ENCODE peak calls at places on chromosomes 13 and 19, in eight cellular contexts. One of them, this sample, is unnamed.
A peak's percentile ranks its signal among the peaks of the same experiment; 100 is the strongest.

GRCh38 chr13:21902709-21903098 is 231.8 kb downstream of the FGF9 start:
- DNase-seq in substantia nigra: no peak
- DNase-seq in endodermal cell: no peak
- DNase-seq in H9: no peak
- DNase-seq in stomach: no peak
- DNase-seq in A172: no peak
- DNase-seq in RWPE1: no peak
- DNase-seq in type B pancreatic cell: no peak
- DNase-seq in this sample: no peak

GRCh38 chr13:84994582-84994981 is 804.6 kb downstream of the SLITRK6 start:
- DNase-seq in type B pancreatic cell: no peak
- DNase-seq in substantia nigra: no peak
- DNase-seq in endodermal cell: no peak
- DNase-seq in stomach: no peak
- DNase-seq in A172: no peak
- DNase-seq in H9: no peak
- DNase-seq in RWPE1: no peak
- DNase-seq in this sample: no peak

GRCh38 chr13:37587236-37587635 is 11.3 kb downstream of the POSTN start:
- DNase-seq in A172: no peak
- DNase-seq in stomach: no peak
- DNase-seq in endodermal cell: no peak
- DNase-seq in type B pancreatic cell: no peak
- DNase-seq in substantia nigra: no peak
- DNase-seq in H9: no peak
- DNase-seq in RWPE1: no peak
- DNase-seq in this sample: no peak

GRCh38 chr13:30978981-30979956 is 46.8 kb downstream of the TEX26 start:
- DNase-seq in substantia nigra: peak; percentile 17
- DNase-seq in endodermal cell: peak; percentile 96
- DNase-seq in A172: no peak
- DNase-seq in H9: peak; percentile 92
- DNase-seq in stomach: peak; percentile 30
- DNase-seq in RWPE1: no peak
- DNase-seq in type B pancreatic cell: no peak
- DNase-seq in this sample: no peak

GRCh38 chr13:81133066-81133465 is 792.1 kb upstream of the SPRY2 start:
- DNase-seq in H9: no peak
- DNase-seq in A172: peak; percentile 44
- DNase-seq in RWPE1: peak; percentile 22
- DNase-seq in stomach: no peak
- DNase-seq in endodermal cell: no peak
- DNase-seq in type B pancreatic cell: no peak
- DNase-seq in substantia nigra: no peak
- DNase-seq in this sample: no peak

GRCh38 chr19:41223431-41224234 is 4.6 kb downstream of the AXL start:
- DNase-seq in endodermal cell: peak; percentile 93
- DNase-seq in type B pancreatic cell: no peak
- DNase-seq in substantia nigra: no peak
- DNase-seq in stomach: no peak
- DNase-seq in A172: peak; percentile 98
- DNase-seq in H9: peak; percentile 85
- DNase-seq in RWPE1: peak; percentile 67
- DNase-seq in this sample: peak; percentile 52

GRCh38 chr19:6738726-6739389 is 622 bp upstream of the TRIP10 start:
- DNase-seq in RWPE1: no peak
- DNase-seq in stomach: peak; percentile 32
- DNase-seq in substantia nigra: no peak
- DNase-seq in A172: no peak
- DNase-seq in type B pancreatic cell: no peak
- DNase-seq in endodermal cell: peak; percentile 96
- DNase-seq in H9: no peak
- DNase-seq in this sample: no peak

GRCh38 chr19:52527954-52528326 is 472 bp downstream of the ZNF808 start:
- DNase-seq in H9: peak; percentile 36
- DNase-seq in RWPE1: no peak
- DNase-seq in substantia nigra: no peak
- DNase-seq in stomach: no peak
- DNase-seq in type B pancreatic cell: no peak
- DNase-seq in A172: no peak
- DNase-seq in endodermal cell: peak; percentile 64
- DNase-seq in this sample: no peak

GRCh38 chr13:65401315-65401714 is 1828.8 kb downstream of the PCDH9 start:
- DNase-seq in endodermal cell: no peak
- DNase-seq in RWPE1: no peak
- DNase-seq in A172: no peak
- DNase-seq in stomach: no peak
- DNase-seq in substantia nigra: no peak
- DNase-seq in H9: no peak
- DNase-seq in type B pancreatic cell: no peak
- DNase-seq in this sample: no peak

GRCh38 chr13:24348797-24349515 is 39.6 kb downstream of the C1QTNF9 start:
- DNase-seq in type B pancreatic cell: no peak
- DNase-seq in substantia nigra: no peak
- DNase-seq in endodermal cell: no peak
- DNase-seq in H9: no peak
- DNase-seq in A172: no peak
- DNase-seq in stomach: peak; percentile 90
- DNase-seq in RWPE1: no peak
- DNase-seq in this sample: no peak

GRCh38 chr13:79913141-79913827 is 427.6 kb downstream of the SPRY2 start:
- DNase-seq in H9: no peak
- DNase-seq in substantia nigra: no peak
- DNase-seq in RWPE1: no peak
- DNase-seq in A172: no peak
- DNase-seq in endodermal cell: no peak
- DNase-seq in stomach: no peak
- DNase-seq in type B pancreatic cell: no peak
- DNase-seq in this sample: no peak

GRCh38 chr19:38527466-38528136 is 90.2 kb downstream of the MAP4K1 start:
- DNase-seq in type B pancreatic cell: no peak
- DNase-seq in endodermal cell: peak; percentile 81
- DNase-seq in H9: peak; percentile 74
- DNase-seq in stomach: no peak
- DNase-seq in A172: no peak
- DNase-seq in RWPE1: no peak
- DNase-seq in substantia nigra: no peak
- DNase-seq in this sample: no peak

GRCh38 chr19:10748924-10749434 is 31.1 kb downstream of the DNM2 start:
- DNase-seq in type B pancreatic cell: no peak
- DNase-seq in H9: no peak
- DNase-seq in endodermal cell: no peak
- DNase-seq in A172: peak; percentile 83
- DNase-seq in substantia nigra: peak; percentile 52
- DNase-seq in stomach: peak; percentile 97
- DNase-seq in RWPE1: peak; percentile 75
- DNase-seq in this sample: no peak